ENCODE peak calls at places on chromosomes 2 and 18, in four cellular contexts. Y, H, W and J are unnamed samples.

GRCh38 chr2:171161425-171162289 is 964 bp upstream of the TLK1 start:
- DNase-seq in Y (no peak), H (peak; percentile 31), W (no peak), J (no peak)

GRCh38 chr2:25920326-25920725 is 42.0 kb upstream of the ASXL2 start:
- DNase-seq in W (peak; percentile 33), Y (no peak), H (no peak), J (peak; percentile 38)

GRCh38 chr2:96175951-96176350 is 30.7 kb upstream of the DUSP2 start:
- DNase-seq in Y (no peak), W (peak; percentile 6), H (no peak), J (no peak)

GRCh38 chr2:77013932-77014331 is 508.2 kb downstream of the LRRTM4 start:
- DNase-seq in Y (no peak), W (no peak), H (no peak), J (no peak)

GRCh38 chr2:214481204-214481603 is 70.3 kb downstream of the VWC2L start:
- DNase-seq in Y (peak; percentile 11), W (no peak), H (no peak), J (no peak)

GRCh38 chr2:142824756-142825155 is 52.7 kb upstream of the KYNU start:
- DNase-seq in Y (no peak), H (peak; percentile 47), W (no peak), J (no peak)

GRCh38 chr2:122750095-122750494 is 994.6 kb downstream of the TSN start:
- DNase-seq in Y (no peak), H (no peak), W (no peak), J (no peak)

GRCh38 chr2:238874330-238875050 is 26.6 kb downstream of the TWIST2 start:
- DNase-seq in Y (no peak), W (no peak), H (no peak), J (no peak)

GRCh38 chr2:199757466-199757865 is 93.5 kb downstream of the FTCDNL1 start:
- DNase-seq in W (no peak), Y (no peak), H (no peak), J (no peak)

GRCh38 chr2:191231995-191232394 is 13.2 kb upstream of the MYO1B start:
- DNase-seq in Y (no peak), W (no peak), H (no peak), J (no peak)

GRCh38 chr18:78766651-78767533 is 212.7 kb upstream of the SALL3 start:
- DNase-seq in H (no peak), W (no peak), Y (no peak), J (no peak)

GRCh38 chr18:78765637-78766281 is 213.9 kb upstream of the SALL3 start:
- DNase-seq in W (no peak), Y (no peak), H (no peak), J (no peak)

GRCh38 chr18:78768221-78768620 is 211.4 kb upstream of the SALL3 start:
- DNase-seq in H (no peak), W (no peak), Y (no peak), J (no peak)

GRCh38 chr18:78768655-78769501 is 210.7 kb upstream of the SALL3 start:
- DNase-seq in H (no peak), Y (no peak), W (no peak), J (no peak)

GRCh38 chr18:78767648-78768071 is 212.0 kb upstream of the SALL3 start:
- DNase-seq in Y (no peak), W (no peak), H (no peak), J (no peak)
- TF ChIP-seq CTCF in Y (no peak), W (no peak), H (no peak), J (no peak)

GRCh38 chr2:97698530-97698929 is 14.8 kb upstream of the ZAP70 start:
- DNase-seq in Y (no peak), W (no peak), H (no peak), J (no peak)

GRCh38 chr2:97701851-97702465 is 11.4 kb upstream of the ZAP70 start:
- DNase-seq in W (no peak), Y (no peak), H (no peak), J (no peak)

GRCh38 chr2:97701186-97701585 is 12.2 kb upstream of the ZAP70 start:
- DNase-seq in Y (no peak), H (no peak), W (no peak), J (no peak)

GRCh38 chr2:97697252-97698235 is 15.8 kb upstream of the ZAP70 start:
- DNase-seq in Y (peak; percentile 69), W (peak; percentile 9), H (peak; percentile 85), J (peak; percentile 53)

DNA sequence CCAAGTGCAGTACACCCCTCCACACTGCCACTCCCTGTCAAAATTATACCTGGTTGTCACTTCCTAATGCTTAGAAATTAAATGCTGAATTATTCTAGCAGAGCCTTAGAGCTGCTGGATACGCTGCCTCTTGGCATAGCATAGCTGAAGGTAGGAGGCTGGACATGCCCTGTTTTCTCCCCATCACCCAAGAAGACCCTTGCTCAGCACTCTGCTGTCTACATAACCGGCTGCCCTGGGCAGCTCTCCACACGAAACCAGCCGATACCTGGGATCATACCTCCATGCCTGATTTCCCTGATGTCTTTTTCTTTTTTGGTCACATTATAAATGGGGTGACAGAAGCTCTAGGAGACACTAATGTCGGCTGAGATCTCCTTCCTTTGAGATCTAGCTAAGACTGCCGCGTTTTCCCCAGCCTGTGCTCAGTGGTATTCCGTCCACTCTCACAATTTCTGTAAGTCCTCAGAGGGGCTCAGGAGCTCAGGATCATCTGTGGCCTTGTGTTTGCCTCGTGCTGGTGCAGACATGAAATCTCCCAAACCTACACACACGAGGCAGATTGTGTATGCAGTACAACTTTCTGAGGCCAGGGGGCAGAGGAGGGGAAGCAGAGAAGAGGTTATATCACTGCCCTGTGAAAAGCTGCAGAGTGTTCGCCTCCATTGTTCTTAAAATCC is 13.5 kb upstream of the ZAP70 start:
- DNase-seq in Y (peak; percentile 42), H (peak; percentile 51), W (no peak), J (peak; percentile 44)
- TF ChIP-seq CTCF in Y (peak; percentile 88), H (peak; percentile 75), W (peak; percentile 80), J (peak; percentile 76)

DNA sequence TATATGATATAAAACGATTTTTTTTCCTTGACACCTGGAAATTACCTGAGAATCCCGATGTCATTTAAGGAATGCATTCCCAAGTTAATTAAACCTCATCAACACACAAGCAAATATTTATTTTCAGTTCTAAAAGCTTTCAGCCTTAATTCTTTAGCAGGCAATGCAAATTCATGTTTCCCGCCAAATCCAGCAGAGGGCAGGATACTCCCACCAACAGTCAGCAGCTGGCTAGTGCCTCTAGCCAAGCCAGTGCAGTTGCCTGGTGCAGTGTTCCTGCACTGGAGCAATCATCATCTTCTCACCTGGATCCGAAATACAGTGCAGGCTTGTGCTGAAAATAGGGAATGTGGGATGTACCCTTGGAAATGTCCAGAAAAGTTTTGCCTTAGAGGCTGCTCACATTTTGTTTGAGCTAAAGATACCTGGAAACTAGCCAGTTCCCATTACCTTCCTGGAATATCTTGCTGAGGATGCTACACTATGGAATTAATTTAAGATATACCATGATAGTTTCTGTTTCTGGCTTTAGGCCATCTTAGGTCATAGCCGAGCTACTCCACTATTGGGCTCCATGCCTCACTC is 48.4 kb upstream of the CYTIP start:
- DNase-seq in W (peak; percentile 6), H (peak; percentile 63), Y (peak; percentile 49), J (peak; percentile 12)
- TF ChIP-seq CTCF in W (peak; percentile 83), H (peak; percentile 71), Y (peak; percentile 85), J (peak; percentile 70)

GRCh38 chr2:148978026-148978685 is 60.3 kb upstream of the LYPD6B start:
- DNase-seq in H (no peak), Y (no peak), W (no peak), J (no peak)
- TF ChIP-seq CTCF in H (no peak), Y (no peak), W (no peak), J (no peak)